ENCODE peak calls at places on chromosomes 11 and 22, in five cellular contexts. F is tibial nerve, G is DND-41, S is heart right ventricle, W is astrocyte. M is an unnamed sample.

GRCh38 chr11:102111011-102111786 is 952 bp downstream of the YAP1 start:
- DNase-seq in G (no peak), F (peak; percentile 69), W (peak; percentile 72), S (peak; percentile 76), M (peak; percentile 12)

GRCh38 chr11:64790205-64791095 is 12.1 kb upstream of the SF1 start:
- DNase-seq in S (no peak), G (no peak), F (no peak), W (no peak), M (no peak)

GRCh38 chr22:37752189-37753061 is 55.3 kb upstream of the GCAT start:
- DNase-seq in W (peak; percentile 84), F (peak; percentile 81), S (peak; percentile 92), G (no peak), M (no peak)

GRCh38 chr11:104967493-104968364 is 645 bp downstream of the CASP4 start:
- DNase-seq in S (no peak), W (no peak), G (no peak), F (no peak), M (no peak)

GRCh38 chr22:27534720-27535125 is 266.8 kb downstream of the MN1 start:
- DNase-seq in G (no peak), S (no peak), F (no peak), W (peak; percentile 87), M (no peak)

GRCh38 chr22:38111941-38112355 is 1.5 kb upstream of the BAIAP2L2 start:
- DNase-seq in F (no peak), W (no peak), G (no peak), S (no peak), M (no peak)

GRCh38 chr22:44363214-44363979 is 50.6 kb upstream of the SHISAL1 start:
- DNase-seq in W (peak; percentile 97), G (no peak), S (peak; percentile 92), F (peak; percentile 69), M (no peak)

GRCh38 chr11:111429066-111429506 is 50.0 kb upstream of the POU2AF1 start:
- DNase-seq in S (no peak), G (peak; percentile 62), F (peak; percentile 77), W (no peak), M (peak; percentile 88)

GRCh38 chr11:132260636-132261035 is 890.2 kb downstream of the NTM start:
- DNase-seq in S (no peak), G (no peak), W (no peak), F (no peak), M (no peak)

GRCh38 chr11:16978021-16978370 is 36.2 kb downstream of the PLEKHA7 start:
- DNase-seq in G (no peak), W (no peak), F (no peak), S (no peak), M (no peak)

GRCh38 chr11:34680206-34680605 is 59.3 kb downstream of the EHF start:
- DNase-seq in S (no peak), G (no peak), F (no peak), W (no peak), M (no peak)

DNA sequence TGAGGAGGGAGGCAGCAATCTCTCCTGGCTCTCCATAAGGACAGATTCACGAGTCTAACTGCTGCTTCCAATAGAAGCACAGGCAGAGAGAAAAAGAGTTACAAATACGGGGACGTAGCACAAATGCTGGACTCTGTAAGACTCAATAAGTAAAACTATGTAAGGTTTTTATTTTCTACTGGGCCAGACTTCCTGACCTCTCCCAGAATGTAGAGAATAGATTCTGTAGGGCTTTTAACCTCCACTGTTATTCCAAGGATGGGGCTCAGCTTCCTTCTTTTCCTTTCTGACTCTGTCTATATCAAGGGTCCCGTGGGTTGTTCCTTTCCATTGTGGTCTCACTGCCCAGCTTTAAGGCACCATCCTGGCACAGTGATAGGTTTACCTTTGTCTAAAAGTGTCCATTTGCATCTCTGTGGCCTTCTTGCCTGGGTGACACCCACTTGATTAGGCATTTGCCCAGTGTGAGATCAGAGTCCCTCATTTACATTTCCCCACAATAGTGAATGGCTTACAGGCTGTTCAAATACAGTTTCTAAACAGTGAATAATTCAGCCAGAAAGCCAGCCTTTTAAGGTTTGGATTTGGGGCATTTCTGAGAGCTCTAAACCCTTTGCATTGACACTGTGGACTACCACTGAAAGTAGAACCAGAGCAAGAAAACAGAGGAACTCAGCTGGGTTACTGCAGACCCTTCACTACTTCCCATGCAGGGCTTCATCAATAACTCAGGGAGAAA is 92.9 kb downstream of the RASSF10 start:
- DNase-seq in S (no peak), F (no peak), W (no peak), G (no peak), M (no peak)
- H3K4me3 ChIP-seq in S (no peak overlapping the region), F (no peak overlapping the region), W (no peak overlapping the region), G (no peak overlapping the region), M (no peak overlapping the region)

GRCh38 chr11:14904745-14905103 is 12.7 kb upstream of the CYP2R1 start:
- DNase-seq in F (peak; percentile 67), G (peak; percentile 20), W (peak; percentile 26), S (peak; percentile 87), M (peak; percentile 83)
- TF ChIP-seq CTCF in F (peak; percentile 93), G (peak; percentile 61), W (peak; percentile 70), S (peak; percentile 90), M (peak; percentile 87)

DNA sequence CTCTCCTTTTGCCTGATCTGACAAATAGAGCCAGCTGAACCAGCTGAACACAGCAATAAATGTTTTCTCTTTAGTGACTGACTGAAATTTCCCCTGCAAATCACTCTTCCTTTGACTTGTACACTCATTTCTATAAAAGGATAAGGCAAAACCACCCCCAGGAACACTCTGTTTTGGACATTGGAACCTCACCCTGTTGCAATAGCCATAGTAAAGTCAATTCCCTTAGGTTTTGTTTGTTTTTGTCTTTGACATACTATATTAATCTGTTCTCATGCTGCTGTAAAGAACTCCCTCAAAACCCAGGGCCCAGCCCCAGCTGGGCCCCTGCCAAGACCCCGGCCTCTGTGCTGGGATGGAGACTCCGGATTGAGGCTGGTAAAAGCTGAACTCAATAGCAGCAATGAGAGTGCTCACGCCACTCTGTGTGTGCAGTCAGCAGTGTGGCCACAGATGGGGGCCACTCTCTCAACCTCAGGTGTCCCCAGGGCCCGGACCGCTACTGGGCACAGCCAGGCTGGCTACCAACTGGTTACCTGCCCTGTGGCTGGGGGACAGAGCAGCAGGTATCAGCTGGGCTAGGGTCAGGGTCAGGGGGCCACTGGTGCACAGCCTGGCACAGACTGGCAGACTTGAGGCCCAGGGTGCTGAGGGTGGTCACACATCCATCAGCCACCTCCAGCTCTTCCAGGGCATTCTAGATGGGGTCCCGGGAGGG is 597.4 kb downstream of the LUZP2 start:
- DNase-seq in G (no peak), F (no peak), W (no peak), S (no peak), M (no peak)
- H3K4me3 ChIP-seq in G (no peak overlapping the region), F (no peak overlapping the region), W (no peak overlapping the region), S (no peak overlapping the region), M (no peak overlapping the region)

GRCh38 chr11:103648054-103648453 is 388.4 kb upstream of the DDI1 start:
- DNase-seq in W (no peak), G (no peak), F (no peak), S (no peak), M (no peak)

GRCh38 chr11:103649401-103649895 is 387.0 kb upstream of the DDI1 start:
- DNase-seq in G (no peak), S (no peak), F (no peak), W (no peak), M (no peak)

GRCh38 chr11:103648670-103649400 is 387.6 kb upstream of the DDI1 start:
- DNase-seq in S (no peak), G (no peak), F (no peak), W (peak; percentile 87), M (no peak)

GRCh38 chr11:103650330-103650729 is 386.1 kb upstream of the DDI1 start:
- DNase-seq in G (no peak), F (no peak), W (no peak), S (no peak), M (no peak)

GRCh38 chr11:103644676-103645075 is 391.8 kb upstream of the DDI1 start:
- DNase-seq in W (no peak), S (no peak), G (no peak), F (no peak), M (no peak)
- TF ChIP-seq CTCF in W (no peak), S (no peak), G (no peak), F (no peak), M (no peak)

DNA sequence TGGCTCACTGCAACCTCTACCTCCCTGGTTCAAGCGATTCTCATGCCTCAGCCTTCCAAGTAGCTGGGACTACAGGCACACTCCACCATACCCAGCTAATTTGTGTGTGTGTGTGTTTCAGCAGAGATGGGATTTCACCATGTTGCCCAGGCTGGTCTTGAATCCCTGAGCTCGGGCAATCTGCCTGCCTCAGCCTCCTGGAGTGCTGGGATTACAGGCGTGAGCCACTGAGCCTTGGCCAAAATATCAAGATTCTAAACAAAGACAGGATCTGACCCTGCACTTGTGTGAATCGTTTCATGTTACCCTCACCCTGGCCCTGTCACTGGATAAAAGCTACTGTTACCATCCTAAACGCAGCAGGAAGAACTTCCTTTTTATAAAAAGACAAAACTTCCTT is 15.6 kb upstream of the THY1 start:
- DNase-seq in W (no peak), G (no peak), F (no peak), S (no peak), M (no peak)
- H3K4me3 ChIP-seq in W (no peak overlapping the region), G (no peak overlapping the region), F (no peak overlapping the region), S (no peak overlapping the region), M (no peak overlapping the region)

GRCh38 chr11:19714387-19715363 is 2.0 kb downstream of the NAV2 start:
- DNase-seq in S (peak; percentile 81), W (peak; percentile 85), G (no peak), F (peak; percentile 33), M (no peak)

GRCh38 chr11:19722702-19723101 is 10.1 kb downstream of the NAV2 start:
- DNase-seq in S (no peak), W (no peak), F (no peak), G (no peak), M (no peak)

GRCh38 chr11:19719960-19720359 is 7.3 kb downstream of the NAV2 start:
- DNase-seq in W (no peak), F (no peak), S (no peak), G (no peak), M (no peak)

GRCh38 chr11:19715373-19715772 is 2.7 kb downstream of the NAV2 start:
- DNase-seq in S (no peak), G (no peak), W (peak; percentile 93), F (no peak), M (no peak)

DNA sequence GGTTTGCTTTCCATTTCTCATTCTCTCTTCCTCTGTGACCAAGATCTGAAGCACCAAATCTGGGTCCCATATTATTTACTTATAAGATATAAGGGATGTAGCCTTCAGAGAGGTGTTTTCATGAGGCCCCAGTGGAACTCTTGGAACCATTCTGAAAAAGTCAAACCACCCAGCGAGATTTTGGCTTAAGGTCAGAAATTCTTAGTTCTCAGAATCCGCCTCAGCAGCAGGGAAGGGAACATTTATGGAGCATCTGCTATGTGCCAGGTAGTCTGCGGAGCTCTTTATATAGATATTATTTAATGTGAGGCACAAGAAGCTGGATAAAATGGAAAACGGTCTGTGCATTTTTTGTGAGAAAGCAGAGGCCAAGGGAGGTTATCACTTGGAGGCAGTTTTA is 6.3 kb downstream of the NAV2 start:
- DNase-seq in G (no peak), F (no peak), W (no peak), S (no peak), M (no peak)
- TF ChIP-seq CTCF in G (no peak), F (no peak), W (no peak), S (no peak), M (no peak)

M was measured in GM12865.